ENCODE peak calls at places on chromosomes 1 and 21, in four cellular contexts. One of them, this sample, is unnamed.
A peak's percentile ranks its signal among the peaks of the same experiment; 100 is the strongest.

GRCh38 chr1:235329139-235329808 is 904 bp downstream of the GGPS1 start:
- DNase-seq in IMR-90: peak; percentile 45
- DNase-seq in neuronal stem cell: no peak
- DNase-seq in H9: no peak
- DNase-seq in this sample: peak; percentile 50

GRCh38 chr1:66350001-66350547 is 183.9 kb upstream of the SGIP1 start:
- DNase-seq in IMR-90: peak; percentile 34
- DNase-seq in neuronal stem cell: no peak
- DNase-seq in H9: no peak
- DNase-seq in this sample: peak; percentile 86

GRCh38 chr1:205950826-205951549 is 7.7 kb upstream of the SLC26A9 start:
- DNase-seq in IMR-90: peak; percentile 35
- DNase-seq in neuronal stem cell: no peak
- DNase-seq in H9: no peak
- DNase-seq in this sample: no peak

GRCh38 chr1:65277605-65278343 is 31.6 kb upstream of the DNAJC6 start:
- DNase-seq in IMR-90: no peak
- DNase-seq in neuronal stem cell: no peak
- DNase-seq in H9: no peak
- DNase-seq in this sample: peak; percentile 66

GRCh38 chr1:18485227-18485626 is 4.5 kb downstream of the KLHDC7A start:
- DNase-seq in IMR-90: no peak
- DNase-seq in neuronal stem cell: no peak
- DNase-seq in H9: no peak
- DNase-seq in this sample: no peak

GRCh38 chr1:169550294-169550693 is 36.0 kb downstream of the F5 start:
- DNase-seq in IMR-90: peak; percentile 38
- DNase-seq in neuronal stem cell: peak; percentile 12
- DNase-seq in H9: no peak
- DNase-seq in this sample: peak; percentile 72

GRCh38 chr1:76285578-76286135 is 211.1 kb downstream of the ST6GALNAC3 start:
- DNase-seq in IMR-90: no peak
- DNase-seq in neuronal stem cell: no peak
- DNase-seq in H9: no peak
- DNase-seq in this sample: no peak

GRCh38 chr1:45552309-45552708 is 1.7 kb downstream of the AKR1A1 start:
- DNase-seq in IMR-90: no peak
- DNase-seq in neuronal stem cell: no peak
- DNase-seq in H9: no peak
- DNase-seq in this sample: no peak

GRCh38 chr1:39711359-39712340 is 20.4 kb upstream of the HPCAL4 start:
- DNase-seq in IMR-90: peak; percentile 30
- DNase-seq in neuronal stem cell: no peak
- DNase-seq in H9: peak; percentile 76
- DNase-seq in this sample: peak; percentile 82

GRCh38 chr21:41943468-41944250 is 10.2 kb downstream of the C2CD2 start:
- DNase-seq in IMR-90: no peak
- DNase-seq in neuronal stem cell: no peak
- DNase-seq in H9: no peak
- DNase-seq in this sample: no peak

GRCh38 chr1:7171574-7171973 is 386.3 kb downstream of the CAMTA1 start:
- DNase-seq in IMR-90: no peak
- DNase-seq in neuronal stem cell: no peak
- DNase-seq in H9: no peak
- DNase-seq in this sample: no peak

GRCh38 chr1:89518116-89518780 is 6.4 kb upstream of the LRRC8B start:
- DNase-seq in IMR-90: peak; percentile 18
- DNase-seq in neuronal stem cell: no peak
- DNase-seq in H9: no peak
- DNase-seq in this sample: no peak

GRCh38 chr1:34929497-34929852 is at the start of gene DLGAP3:
- DNase-seq in IMR-90: no peak
- DNase-seq in neuronal stem cell: peak; percentile 64
- DNase-seq in H9: no peak
- DNase-seq in this sample: peak; percentile 43

GRCh38 chr1:183461350-183461749 is 10.9 kb upstream of the SMG7 start:
- DNase-seq in IMR-90: no peak
- DNase-seq in neuronal stem cell: no peak
- DNase-seq in H9: no peak
- DNase-seq in this sample: peak; percentile 92

GRCh38 chr1:9211291-9211811 is 23.2 kb upstream of the H6PD start:
- DNase-seq in IMR-90: peak; percentile 98
- DNase-seq in neuronal stem cell: no peak
- DNase-seq in H9: no peak
- DNase-seq in this sample: no peak

GRCh38 chr21:42237577-42237976 is 18.6 kb downstream of the ABCG1 start:
- DNase-seq in IMR-90: no peak
- DNase-seq in neuronal stem cell: no peak
- DNase-seq in H9: no peak
- DNase-seq in this sample: no peak

GRCh38 chr1:119554188-119554587 is 47.2 kb downstream of the HSD3B1 start:
- DNase-seq in IMR-90: peak; percentile 82
- DNase-seq in neuronal stem cell: no peak
- DNase-seq in H9: no peak
- DNase-seq in this sample: peak; percentile 82

GRCh38 chr1:206836111-206836510 is 29.3 kb upstream of the IL20 start:
- DNase-seq in IMR-90: no peak
- DNase-seq in neuronal stem cell: no peak
- DNase-seq in H9: no peak
- DNase-seq in this sample: no peak

GRCh38 chr1:67261646-67262045 is 46.0 kb upstream of the IL12RB2 start:
- DNase-seq in IMR-90: no peak
- DNase-seq in neuronal stem cell: no peak
- DNase-seq in H9: peak; percentile 39
- DNase-seq in this sample: peak; percentile 33

GRCh38 chr1:68112835-68113243 is 62.4 kb upstream of the DIRAS3 start:
- DNase-seq in IMR-90: peak; percentile 93
- DNase-seq in neuronal stem cell: no peak
- DNase-seq in H9: no peak
- DNase-seq in this sample: no peak

GRCh38 chr1:47434051-47434842 is 3.6 kb upstream of the FOXD2 start:
- DNase-seq in IMR-90: peak; percentile 64
- DNase-seq in neuronal stem cell: no peak
- DNase-seq in H9: peak; percentile 59
- DNase-seq in this sample: peak; percentile 70

GRCh38 chr1:156226116-156226538 is 13.3 kb downstream of the PMF1 start:
- DNase-seq in IMR-90: no peak
- DNase-seq in neuronal stem cell: no peak
- DNase-seq in H9: no peak
- DNase-seq in this sample: no peak

GRCh38 chr1:16630661-16631247 is 17.4 kb upstream of the NBPF1 start:
- DNase-seq in IMR-90: no peak
- DNase-seq in neuronal stem cell: no peak
- DNase-seq in H9: peak; percentile 52
- DNase-seq in this sample: no peak

GRCh38 chr1:17662786-17663185 is 92.3 kb upstream of the ACTL8 start:
- DNase-seq in IMR-90: no peak
- DNase-seq in neuronal stem cell: no peak
- DNase-seq in H9: no peak
- DNase-seq in this sample: no peak

GRCh38 chr21:42279341-42279871 is 35.8 kb downstream of the TFF3 start:
- DNase-seq in IMR-90: no peak
- DNase-seq in neuronal stem cell: no peak
- DNase-seq in H9: no peak
- DNase-seq in this sample: no peak

GRCh38 chr21:29335720-29336119 is 37.0 kb downstream of the BACH1 start:
- DNase-seq in IMR-90: peak; percentile 61
- DNase-seq in neuronal stem cell: no peak
- DNase-seq in H9: no peak
- DNase-seq in this sample: no peak

GRCh38 chr1:116448785-116449385 is 75.8 kb downstream of the ATP1A1 start:
- DNase-seq in IMR-90: peak; percentile 9
- DNase-seq in neuronal stem cell: no peak
- DNase-seq in H9: no peak
- DNase-seq in this sample: no peak

GRCh38 chr1:189269011-189269410 is 1208.7 kb downstream of the BRINP3 start:
- DNase-seq in IMR-90: peak; percentile 24
- DNase-seq in neuronal stem cell: peak; percentile 8
- DNase-seq in H9: no peak
- DNase-seq in this sample: peak; percentile 59

GRCh38 chr1:147840909-147841308 is 61.7 kb upstream of the GJA8 start:
- DNase-seq in IMR-90: peak; percentile 9
- DNase-seq in neuronal stem cell: no peak
- DNase-seq in H9: peak; percentile 50
- DNase-seq in this sample: peak; percentile 85

GRCh38 chr21:42499430-42500106 is 3.5 kb upstream of the RSPH1 start:
- DNase-seq in IMR-90: no peak
- DNase-seq in neuronal stem cell: no peak
- DNase-seq in H9: no peak
- DNase-seq in this sample: peak; percentile 75

GRCh38 chr21:19855522-19855921 is 1142.7 kb upstream of the NCAM2 start:
- DNase-seq in IMR-90: no peak
- DNase-seq in neuronal stem cell: no peak
- DNase-seq in H9: no peak
- DNase-seq in this sample: no peak

GRCh38 chr1:8464987-8465386 is 147.1 kb downstream of the SLC45A1 start:
- DNase-seq in IMR-90: peak; percentile 74
- DNase-seq in neuronal stem cell: no peak
- DNase-seq in H9: no peak
- DNase-seq in this sample: peak; percentile 57

GRCh38 chr21:46089285-46089684 is 8.6 kb upstream of the COL6A2 start:
- DNase-seq in IMR-90: no peak
- DNase-seq in neuronal stem cell: no peak
- DNase-seq in H9: no peak
- DNase-seq in this sample: no peak

GRCh38 chr21:42041711-42042110 is 29.4 kb upstream of the UMODL1 start:
- DNase-seq in IMR-90: no peak
- DNase-seq in neuronal stem cell: no peak
- DNase-seq in H9: no peak
- DNase-seq in this sample: no peak

GRCh38 chr1:154351363-154352068 is 26.2 kb downstream of the ATP8B2 start:
- DNase-seq in IMR-90: no peak
- DNase-seq in neuronal stem cell: no peak
- DNase-seq in H9: no peak
- DNase-seq in this sample: no peak

GRCh38 chr1:98906761-98907301 is 97.8 kb downstream of the PLPPR5 start:
- DNase-seq in IMR-90: no peak
- DNase-seq in neuronal stem cell: no peak
- DNase-seq in H9: no peak
- DNase-seq in this sample: no peak

GRCh38 chr1:10280442-10281350 is 70.3 kb downstream of the KIF1B start:
- DNase-seq in IMR-90: peak; percentile 68
- DNase-seq in neuronal stem cell: no peak
- DNase-seq in H9: no peak
- DNase-seq in this sample: no peak

DNA sequence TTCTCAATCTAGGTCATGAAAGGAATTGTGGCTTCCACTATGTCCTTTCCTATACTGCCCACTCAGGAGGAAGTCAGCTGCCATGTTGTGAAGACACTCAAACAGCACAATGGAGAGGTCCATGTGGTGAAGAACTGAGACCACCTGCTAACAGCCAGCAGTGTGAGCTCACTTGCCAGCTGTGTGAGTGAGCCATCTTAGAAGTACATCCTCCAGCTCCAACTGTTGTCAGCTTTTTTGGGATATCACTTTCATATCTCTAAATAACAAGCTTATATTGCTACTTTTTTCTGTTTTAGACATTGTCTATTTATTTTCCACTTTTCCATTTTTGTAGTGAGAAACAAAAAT is 29.7 kb downstream of the OLFML3 start:
- DNase-seq in IMR-90: no peak
- DNase-seq in neuronal stem cell: no peak
- DNase-seq in H9: no peak
- DNase-seq in this sample: no peak
- H3K18ac ChIP-seq in IMR-90: no peak overlapping the region
- H3K18ac ChIP-seq in neuronal stem cell: no peak overlapping the region
- H3K18ac ChIP-seq in H9: no peak overlapping the region
- H3K18ac ChIP-seq in this sample: no peak overlapping the region

GRCh38 chr1:56564615-56565014 is 14.7 kb downstream of the PLPP3 start:
- DNase-seq in IMR-90: no peak
- DNase-seq in neuronal stem cell: no peak
- DNase-seq in H9: no peak
- DNase-seq in this sample: no peak
- H3K18ac ChIP-seq in IMR-90: no peak overlapping the region
- H3K18ac ChIP-seq in neuronal stem cell: no peak overlapping the region
- H3K18ac ChIP-seq in H9: no peak overlapping the region
- H3K18ac ChIP-seq in this sample: peak overlapping the region; percentile 61

DNA sequence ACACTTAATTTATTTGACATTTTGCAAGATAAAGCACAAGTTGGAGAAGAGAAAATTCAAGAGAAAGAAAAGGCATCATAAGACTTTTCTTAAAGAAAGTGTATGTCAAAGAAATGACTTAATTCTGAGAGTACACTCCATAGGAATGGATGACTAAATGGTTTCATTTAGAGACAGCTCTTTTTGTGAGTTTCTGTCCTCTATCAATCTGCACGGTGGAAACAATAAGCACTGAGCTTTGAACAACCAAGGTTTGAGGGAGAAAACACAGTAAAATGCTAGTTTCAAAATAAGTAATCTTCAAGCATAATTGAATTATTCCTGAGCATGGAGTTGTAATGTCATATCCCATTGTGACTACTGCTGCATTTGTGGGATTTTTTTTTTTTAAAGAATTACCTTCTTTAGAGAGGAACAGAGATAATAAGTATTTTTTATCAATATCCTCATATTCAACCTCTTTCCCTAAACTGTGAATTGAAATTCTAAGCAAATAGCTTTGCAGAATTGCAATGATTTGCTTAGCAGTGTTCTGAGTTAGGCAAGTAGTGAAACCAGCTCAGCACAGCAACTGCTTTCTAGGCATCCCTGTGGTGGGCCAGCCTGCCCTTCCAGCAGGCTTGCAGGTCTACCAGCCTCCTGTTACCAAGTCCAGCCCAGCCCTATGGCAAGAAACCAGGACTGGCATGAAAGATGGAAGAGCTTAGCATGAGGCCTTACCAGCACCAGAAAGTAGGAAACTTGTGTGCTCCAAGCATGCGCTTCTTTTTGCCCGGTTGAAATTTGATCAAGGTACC is 38.2 kb downstream of the KCNJ6 start:
- DNase-seq in IMR-90: no peak
- DNase-seq in neuronal stem cell: no peak
- DNase-seq in H9: no peak
- DNase-seq in this sample: no peak
- H3K18ac ChIP-seq in IMR-90: no peak overlapping the region
- H3K18ac ChIP-seq in neuronal stem cell: peak overlapping the region; percentile 30
- H3K18ac ChIP-seq in H9: no peak overlapping the region
- H3K18ac ChIP-seq in this sample: no peak overlapping the region

GRCh38 chr1:11697188-11697892 is 5.8 kb downstream of the DRAXIN start:
- DNase-seq in IMR-90: no peak
- DNase-seq in neuronal stem cell: no peak
- DNase-seq in H9: peak; percentile 64
- DNase-seq in this sample: no peak
- H3K18ac ChIP-seq in IMR-90: no peak overlapping the region
- H3K18ac ChIP-seq in neuronal stem cell: no peak overlapping the region
- H3K18ac ChIP-seq in H9: no peak overlapping the region
- H3K18ac ChIP-seq in this sample: no peak overlapping the region